ENCODE peak calls at places on chromosomes 2 and 18, in five cellular contexts. G, E, O, K and T are unnamed samples.

GRCh38 chr2:76314621-76315020 is 603.9 kb upstream of the GCFC2 start:
- DNase-seq in E (no peak), O (no peak), G (no peak), K (no peak), T (no peak)

GRCh38 chr2:72605836-72606442 is 219.9 kb downstream of the EXOC6B start:
- DNase-seq in O (no peak), G (peak; percentile 56), K (peak; percentile 45), E (no peak), T (peak; percentile 24)

GRCh38 chr2:101995804-101996203 is 4.0 kb downstream of the IL1R2 start:
- DNase-seq in K (no peak), E (no peak), G (no peak), O (no peak), T (no peak)

GRCh38 chr2:179842498-179843153 is 18.8 kb downstream of the ZNF385B start:
- DNase-seq in K (peak; percentile 33), G (no peak), E (no peak), O (no peak), T (peak; percentile 20)

GRCh38 chr2:240888890-240889573 is 6.9 kb downstream of the MAB21L4 start:
- DNase-seq in O (no peak), G (no peak), K (no peak), E (no peak), T (no peak)

GRCh38 chr2:152500336-152500735 is 165.4 kb downstream of the FMNL2 start:
- DNase-seq in O (no peak), E (no peak), K (no peak), G (no peak), T (no peak)

GRCh38 chr2:10208736-10209135 is 86.2 kb downstream of the RRM2 start:
- DNase-seq in K (no peak), G (no peak), O (no peak), E (no peak), T (no peak)

GRCh38 chr2:39511219-39511785 is 74.2 kb upstream of the MAP4K3 start:
- DNase-seq in E (no peak), G (no peak), O (no peak), K (no peak), T (no peak)

GRCh38 chr2:163345795-163346573 is 389.8 kb downstream of the FIGN start:
- DNase-seq in O (no peak), G (peak; percentile 61), K (peak; percentile 76), E (peak; percentile 25), T (peak; percentile 55)

GRCh38 chr2:234564719-234565118 is 67.8 kb upstream of the ARL4C start:
- DNase-seq in O (no peak), E (no peak), G (peak; percentile 75), K (peak; percentile 55), T (no peak)

GRCh38 chr2:156697906-156698305 is 261.7 kb downstream of the GPD2 start:
- DNase-seq in K (no peak), O (no peak), G (no peak), E (no peak), T (no peak)

GRCh38 chr2:69280796-69281412 is 106.1 kb downstream of the GFPT1 start:
- DNase-seq in G (no peak), E (no peak), O (no peak), K (no peak), T (no peak)

GRCh38 chr18:46727177-46727576 is 29.7 kb downstream of the ST8SIA5 start:
- DNase-seq in G (no peak), O (no peak), E (no peak), K (no peak), T (no peak)

GRCh38 chr2:191041418-191042161 is 27.6 kb upstream of the STAT1 start:
- DNase-seq in O (no peak), G (no peak), E (no peak), K (peak; percentile 54), T (no peak)

GRCh38 chr2:60303685-60304084 is 249.8 kb downstream of the BCL11A start:
- DNase-seq in O (no peak), G (no peak), E (no peak), K (no peak), T (no peak)

GRCh38 chr2:97911210-97911921 is 84.4 kb downstream of the TMEM131 start:
- DNase-seq in E (peak; percentile 84), K (peak; percentile 64), G (peak; percentile 15), O (no peak), T (peak; percentile 19)